ENCODE peak calls at places on chromosomes 7 and 10, in four cellular contexts. One of them, this sample, is unnamed.

GRCh38 chr7:110407242-110407641 is 683.7 kb upstream of the LRRN3 start:
- DNase-seq in K562: no peak
- DNase-seq in GM12878: no peak
- DNase-seq in HepG2: no peak
- DNase-seq in this sample: no peak

GRCh38 chr7:86469680-86470295 is 173.9 kb upstream of the GRM3 start:
- DNase-seq in K562: peak
- DNase-seq in GM12878: peak
- DNase-seq in HepG2: peak
- DNase-seq in this sample: peak

GRCh38 chr7:121082400-121083101 is 94.0 kb downstream of the CPED1 start:
- DNase-seq in K562: no peak
- DNase-seq in GM12878: no peak
- DNase-seq in HepG2: no peak
- DNase-seq in this sample: no peak

GRCh38 chr10:63467833-63468232 is 2.1 kb upstream of the JMJD1C start:
- DNase-seq in K562: no peak
- DNase-seq in GM12878: no peak
- DNase-seq in HepG2: no peak
- DNase-seq in this sample: no peak

GRCh38 chr10:133139561-133140065 is 20.4 kb upstream of the KNDC1 start:
- DNase-seq in K562: no peak
- DNase-seq in GM12878: no peak
- DNase-seq in HepG2: no peak
- DNase-seq in this sample: no peak

GRCh38 chr7:91543646-91544045 is 279.4 kb downstream of the FZD1 start:
- DNase-seq in K562: no peak
- DNase-seq in GM12878: no peak
- DNase-seq in HepG2: no peak
- DNase-seq in this sample: no peak

GRCh38 chr10:98080474-98080873 is 50.1 kb upstream of the CRTAC1 start:
- DNase-seq in K562: no peak
- DNase-seq in GM12878: no peak
- DNase-seq in HepG2: no peak
- DNase-seq in this sample: no peak

GRCh38 chr7:132709971-132710567 is 133.8 kb upstream of the PLXNA4 start:
- DNase-seq in K562: peak
- DNase-seq in GM12878: no peak
- DNase-seq in HepG2: peak
- DNase-seq in this sample: peak

GRCh38 chr10:97726636-97727178 is 10.2 kb upstream of the ZFYVE27 start:
- DNase-seq in K562: no peak
- DNase-seq in GM12878: no peak
- DNase-seq in HepG2: peak
- DNase-seq in this sample: peak

GRCh38 chr10:52883996-52884871 is 111.7 kb upstream of the MBL2 start:
- DNase-seq in K562: peak
- DNase-seq in GM12878: peak
- DNase-seq in HepG2: peak
- DNase-seq in this sample: peak

GRCh38 chr10:103504181-103504783 is 10.8 kb downstream of the NEURL1 start:
- DNase-seq in K562: peak
- DNase-seq in GM12878: peak
- DNase-seq in HepG2: peak
- DNase-seq in this sample: no peak

GRCh38 chr10:126049741-126050140 is 153.4 kb downstream of the FANK1 start:
- DNase-seq in K562: no peak
- DNase-seq in GM12878: no peak
- DNase-seq in HepG2: no peak
- DNase-seq in this sample: no peak

GRCh38 chr10:13712799-13713581 is 126.2 kb downstream of the PRPF18 start:
- DNase-seq in K562: peak
- DNase-seq in GM12878: peak
- DNase-seq in HepG2: no peak
- DNase-seq in this sample: no peak

GRCh38 chr7:18317956-18318355 is 177.6 kb upstream of the HDAC9 start:
- DNase-seq in K562: no peak
- DNase-seq in GM12878: no peak
- DNase-seq in HepG2: no peak
- DNase-seq in this sample: no peak
- TF ChIP-seq JUNB in K562: no peak
- TF ChIP-seq JUNB in GM12878: no peak
- TF ChIP-seq JUNB in HepG2: no peak
- TF ChIP-seq JUNB in this sample: no peak

GRCh38 chr10:27252267-27253000 is 11.8 kb upstream of the ACBD5 start:
- DNase-seq in K562: peak
- DNase-seq in GM12878: peak
- DNase-seq in HepG2: no peak
- DNase-seq in this sample: peak
- TF ChIP-seq POLR2AphosphoS5 in K562: peak
- TF ChIP-seq POLR2AphosphoS5 in GM12878: peak
- TF ChIP-seq POLR2AphosphoS5 in HepG2: no peak
- TF ChIP-seq POLR2AphosphoS5 in this sample: peak

GRCh38 chr7:64870656-64871055 is 32.4 kb upstream of the ZNF273 start:
- DNase-seq in K562: no peak
- DNase-seq in GM12878: no peak
- DNase-seq in HepG2: no peak
- DNase-seq in this sample: no peak
- TF ChIP-seq JUNB in K562: no peak
- TF ChIP-seq JUNB in GM12878: no peak
- TF ChIP-seq JUNB in HepG2: no peak
- TF ChIP-seq JUNB in this sample: no peak

GRCh38 chr7:37694208-37695080 is 10.9 kb downstream of the GPR141 start:
- DNase-seq in K562: no peak
- DNase-seq in GM12878: no peak
- DNase-seq in HepG2: no peak
- DNase-seq in this sample: peak
- TF ChIP-seq POLR2AphosphoS5 in K562: no peak
- TF ChIP-seq POLR2AphosphoS5 in GM12878: no peak
- TF ChIP-seq POLR2AphosphoS5 in HepG2: no peak
- TF ChIP-seq POLR2AphosphoS5 in this sample: no peak

GRCh38 chr7:70764004-70764691 is 367.8 kb upstream of the GALNT17 start:
- DNase-seq in K562: no peak
- DNase-seq in GM12878: peak
- DNase-seq in HepG2: no peak
- DNase-seq in this sample: no peak
- TF ChIP-seq JUNB in K562: no peak
- TF ChIP-seq JUNB in GM12878: peak
- TF ChIP-seq JUNB in HepG2: no peak
- TF ChIP-seq JUNB in this sample: no peak

GRCh38 chr10:131477457-131478205 is 166.1 kb upstream of the TCERG1L start:
- DNase-seq in K562: no peak
- DNase-seq in GM12878: no peak
- DNase-seq in HepG2: peak
- DNase-seq in this sample: peak
- TF ChIP-seq POLR2AphosphoS5 in K562: no peak
- TF ChIP-seq POLR2AphosphoS5 in GM12878: no peak
- TF ChIP-seq POLR2AphosphoS5 in HepG2: no peak
- TF ChIP-seq POLR2AphosphoS5 in this sample: no peak

This sample was measured in GM23338.